ENCODE peak calls at places on chromosomes 5 and 9, in ten cellular contexts. B, Q, N, X, S, U, F, R, M and T are unnamed samples.

GRCh38 chr9:133821606-133822438 is 83.7 kb upstream of the SARDH start:
- DNase-seq in B (no peak), S (no peak), X (no peak), F (no peak), R (no peak), M (no peak), U (no peak), Q (no peak), N (no peak), T (no peak)

GRCh38 chr5:72940082-72940481 is 15.8 kb upstream of the FCHO2 start:
- DNase-seq in X (no peak), U (no peak), Q (no peak), S (no peak), B (no peak), R (no peak), F (no peak), N (no peak), M (no peak), T (no peak)

GRCh38 chr5:4144608-4145007 is 549.0 kb downstream of the IRX1 start:
- DNase-seq in N (no peak), M (no peak), F (no peak), S (no peak), U (no peak), R (no peak), B (no peak), X (no peak), Q (no peak), T (no peak)

GRCh38 chr5:82473262-82473661 is 195.1 kb upstream of the RPS23 start:
- DNase-seq in X (no peak), N (no peak), B (no peak), R (no peak), F (no peak), Q (no peak), U (no peak), S (no peak), M (no peak), T (no peak)

GRCh38 chr5:29950416-29951145 is 1242.9 kb upstream of the CDH6 start:
- DNase-seq in U (no peak), F (no peak), N (no peak), M (no peak), B (no peak), X (no peak), R (no peak), Q (no peak), S (no peak), T (no peak)

GRCh38 chr5:11525020-11525419 is 379.2 kb downstream of the CTNND2 start:
- DNase-seq in S (no peak), F (no peak), R (no peak), N (no peak), X (no peak), Q (no peak), B (no peak), U (no peak), M (no peak), T (no peak)

GRCh38 chr5:136374638-136375037 is 9.3 kb upstream of the TRPC7 start:
- DNase-seq in Q (no peak), S (no peak), X (no peak), N (no peak), U (no peak), M (no peak), B (no peak), F (no peak), R (no peak), T (no peak)

GRCh38 chr9:20732118-20732517 is 48.1 kb downstream of the FOCAD start:
- DNase-seq in X (no peak), Q (no peak), M (no peak), U (no peak), R (no peak), S (no peak), B (no peak), F (no peak), N (no peak), T (no peak)

GRCh38 chr9:98101868-98102273 is 17.2 kb downstream of the TRIM14 start:
- DNase-seq in X (no peak), R (peak; percentile 62), F (no peak), B (no peak), Q (no peak), N (peak; percentile 45), M (no peak), S (no peak), U (peak; percentile 75), T (peak; percentile 75)

DNA sequence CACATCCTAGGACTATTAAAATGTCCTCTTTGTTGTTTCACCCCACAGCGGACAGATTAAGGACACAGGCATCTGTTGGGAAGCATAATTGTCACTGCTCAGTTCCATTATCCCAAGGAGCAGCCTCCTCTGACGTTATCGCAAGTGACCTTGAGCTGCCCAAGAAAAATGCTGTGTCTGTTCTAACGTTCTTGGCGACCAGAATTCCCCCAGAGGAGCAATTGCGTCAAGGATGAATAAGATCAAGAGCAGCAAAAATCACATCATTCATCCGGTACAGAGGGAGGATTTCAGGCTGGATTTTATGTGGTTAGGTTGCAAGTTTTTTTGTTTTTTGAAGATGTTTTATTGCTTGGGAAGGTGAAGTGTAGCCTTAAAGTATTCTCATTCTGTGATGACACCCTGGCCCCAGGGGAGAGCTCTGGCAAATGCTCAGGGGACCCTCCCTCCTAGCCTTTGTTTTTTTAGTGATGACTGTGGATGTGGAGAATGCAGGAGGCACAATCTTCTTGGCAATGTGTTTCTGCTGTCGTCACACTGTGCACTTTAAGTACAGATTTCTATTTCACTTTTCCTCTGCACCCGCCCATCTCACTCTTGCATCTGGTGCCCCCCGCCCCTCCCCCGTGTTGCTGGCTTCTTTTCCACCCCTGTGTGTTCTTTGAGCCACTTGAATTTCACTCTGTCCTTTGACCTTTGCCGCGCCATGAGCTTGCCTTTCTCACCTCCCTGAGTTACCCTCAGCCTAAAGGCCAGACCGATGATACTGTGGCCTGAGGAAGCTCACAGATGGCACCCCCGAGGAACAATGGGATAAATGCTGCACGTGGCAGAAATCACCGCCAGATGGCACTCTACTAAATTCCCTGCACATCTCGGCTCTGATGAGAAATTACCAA is 308.4 kb downstream of the RAB3C start:
- DNase-seq in Q (peak; percentile 89), B (peak; percentile 69), M (peak; percentile 91), N (peak; percentile 70), S (peak; percentile 85), X (peak; percentile 77), R (peak; percentile 86), F (peak; percentile 75), U (peak; percentile 69), T (no peak)
- H3K4me3 ChIP-seq in Q (no peak overlapping the region), B (no peak overlapping the region), M (peak overlapping the region; percentile 31), N (no peak overlapping the region), S (no peak overlapping the region), X (no peak overlapping the region), R (no peak overlapping the region), F (peak overlapping the region; percentile 19), U (no peak overlapping the region), T (no peak overlapping the region)

DNA sequence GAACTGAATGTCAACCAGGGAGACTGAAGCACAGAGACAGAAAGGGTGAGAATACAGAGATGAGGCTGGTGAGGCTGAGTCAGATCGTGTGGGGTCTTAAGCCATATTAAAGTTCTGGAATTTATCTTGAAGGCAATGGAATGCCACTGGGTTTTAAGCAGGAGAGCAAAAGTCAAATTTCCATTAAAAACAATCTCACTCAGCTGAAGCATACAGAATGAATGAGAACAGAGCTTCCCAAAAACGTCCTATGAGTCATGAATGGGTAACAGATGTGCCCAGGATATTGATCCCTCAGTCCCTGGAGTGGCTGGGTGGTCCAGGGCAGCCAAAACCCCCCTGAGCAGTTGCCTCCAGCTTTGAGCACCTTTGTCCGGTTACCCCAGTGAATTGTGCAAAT is 44.9 kb downstream of the PFDN1 start:
- DNase-seq in M (no peak), S (no peak), F (no peak), Q (no peak), R (no peak), X (no peak), B (no peak), N (no peak), U (no peak), T (no peak)
- TF ChIP-seq EP300 in M (no peak), S (no peak), F (no peak), Q (no peak), R (no peak), X (no peak), B (no peak), N (no peak), U (no peak), T (no peak)

DNA sequence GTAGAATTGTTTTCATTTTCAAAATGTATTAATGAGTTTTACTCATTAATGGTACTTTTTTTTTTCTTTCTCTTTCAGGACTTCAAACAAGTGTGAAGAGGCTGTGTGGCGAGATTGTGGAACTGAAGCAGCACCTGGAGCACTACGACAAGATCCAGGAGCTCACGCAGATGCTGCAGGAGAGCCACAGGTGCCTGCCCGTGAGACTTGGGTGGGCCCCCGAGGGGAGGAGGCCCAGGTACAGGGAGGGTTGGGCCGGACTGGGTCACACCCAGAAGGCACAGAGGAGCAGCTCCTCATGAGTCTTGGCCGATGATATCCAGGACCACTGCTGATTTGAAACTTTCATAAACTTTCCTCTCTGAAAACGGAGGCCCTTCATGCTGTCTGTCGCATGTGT is 35.6 kb downstream of the CEP72 start:
- DNase-seq in F (no peak), Q (no peak), X (peak; percentile 40), U (no peak), B (no peak), M (no peak), R (peak; percentile 50), N (no peak), S (no peak), T (no peak)
- H3K36me3 ChIP-seq in F (peaks cover 20% of the 10 kb centered on the region), Q (no peaks in the 10 kb centered on the region), X (peaks cover 3% of the 10 kb centered on the region), U (no peaks in the 10 kb centered on the region), B (peaks cover 58% of the 10 kb centered on the region), M (peaks cover 18% of the 10 kb centered on the region), R (peaks cover 30% of the 10 kb centered on the region), N (peaks cover 58% of the 10 kb centered on the region), S (peaks cover 15% of the 10 kb centered on the region), T (peaks cover 3% of the 10 kb centered on the region)

GRCh38 chr5:37249820-37250175 is 622 bp upstream of the CPLANE1 start:
- DNase-seq in Q (no peak), M (no peak), S (no peak), U (no peak), F (no peak), X (peak; percentile 64), B (no peak), N (no peak), R (no peak), T (no peak)
- H3K4me3 ChIP-seq in Q (peak overlapping the region; percentile 80), M (peak overlapping the region; percentile 92), S (peak overlapping the region; percentile 62), U (peak overlapping the region; percentile 81), F (peak overlapping the region; percentile 74), X (peak overlapping the region; percentile 83), B (peak overlapping the region; percentile 77), N (peak overlapping the region; percentile 81), R (peak overlapping the region; percentile 83), T (peak overlapping the region; percentile 68)